ENCODE peak calls at places on chromosomes 4 and X, in five cellular contexts. J is activated CD4-positive, alpha-beta T cell treated with anti-CD3 and anti-CD28 coated beads, Interleukin-2, amount 10 ng/mL, durations not matched to agents 7 days and 5 days; V is thoracic aorta; X is H9; M is activated T-cell treated with anti-CD3 and anti-CD28 coated beads, Interleukin-2, amount 50 U/mL, for 1 hour. U is an unnamed sample.

GRCh38 chr4:142238589-142238988 is 602.2 kb downstream of the IL15 start:
- DNase-seq in J (no peak), V (no peak), X (no peak), M (no peak), U (no peak)

GRCh38 chr4:148693913-148694649 is 251.9 kb upstream of the NR3C2 start:
- DNase-seq in J (no peak), V (no peak), X (no peak), M (no peak), U (no peak)

GRCh38 chrX:109399831-109400230 is 82.1 kb downstream of the GUCY2F start:
- DNase-seq in J (no peak), V (no peak), X (no peak), M (no peak), U (no peak)

GRCh38 chr4:85414972-85415371 is 60.0 kb upstream of the ARHGAP24 start:
- DNase-seq in J (no peak), V (no peak), X (no peak), M (no peak), U (no peak)

GRCh38 chrX:24553016-24553415 is 87.9 kb downstream of the PDK3 start:
- DNase-seq in J (no peak), V (no peak), X (no peak), M (no peak), U (no peak)

GRCh38 chr4:149291463-149291862 is 524.2 kb downstream of the IQCM start:
- DNase-seq in J (no peak), V (no peak), X (no peak), M (no peak), U (no peak)

GRCh38 chr4:123783936-123784335 is 387.3 kb downstream of the SPRY1 start:
- DNase-seq in J (no peak), V (no peak), X (no peak), M (no peak), U (no peak)

GRCh38 chr4:78410651-78411050 is 140.9 kb upstream of the ANXA3 start:
- DNase-seq in J (no peak), V (no peak), X (no peak), M (no peak), U (no peak)

GRCh38 chr4:1204828-1205591 is 32.6 kb upstream of the SPON2 start:
- DNase-seq in J (no peak), V (no peak), X (peak), M (peak), U (peak)

GRCh38 chrX:2469196-2469685 is 31.5 kb downstream of the DHRSX start:
- DNase-seq in J (no peak), V (no peak), X (no peak), M (no peak), U (no peak)

GRCh38 chrX:71622347-71623104 is 4.2 kb upstream of the CXCR3 start:
- DNase-seq in J (peak), V (no peak), X (peak), M (peak), U (peak)

GRCh38 chrX:149962859-149963757 is 24.8 kb upstream of the EOLA2 start:
- DNase-seq in J (peak), V (no peak), X (peak), M (no peak), U (peak)

GRCh38 chr4:148097811-148098210 is 344.4 kb downstream of the NR3C2 start:
- DNase-seq in J (no peak), V (no peak), X (no peak), M (no peak), U (peak)

GRCh38 chrX:20067709-20068315 is 48.9 kb downstream of the MAP7D2 start:
- DNase-seq in J (no peak), V (peak), X (no peak), M (no peak), U (no peak)

GRCh38 chrX:2452317-2452784 is 48.4 kb downstream of the DHRSX start:
- DNase-seq in J (no peak), V (no peak), X (no peak), M (no peak), U (no peak)

GRCh38 chrX:47187106-47187677 is 6.4 kb upstream of the UBA1 start:
- DNase-seq in J (no peak), V (no peak), X (peak), M (no peak), U (no peak)

GRCh38 chrX:1534321-1535168 is 2.4 kb downstream of the P2RY8 start:
- DNase-seq in J (peak), V (no peak), X (peak), M (peak), U (peak)

GRCh38 chr4:8729408-8730149 is 137.0 kb downstream of the CPZ start:
- DNase-seq in J (no peak), V (no peak), X (peak), M (no peak), U (peak)

GRCh38 chrX:99301990-99302389 is 1108.1 kb downstream of the PCDH19 start:
- DNase-seq in J (no peak), V (no peak), X (no peak), M (no peak), U (peak)

GRCh38 chr4:26873391-26874026 is 12.9 kb downstream of the STIM2 start:
- DNase-seq in J (peak), V (no peak), X (no peak), M (peak), U (no peak)

GRCh38 chr4:149164282-149164681 is 651.4 kb downstream of the IQCM start:
- DNase-seq in J (no peak), V (no peak), X (peak), M (no peak), U (peak)

GRCh38 chrX:15849555-15849954 is 5.1 kb downstream of the AP1S2 start:
- DNase-seq in J (no peak), V (no peak), X (no peak), M (no peak), U (peak)

GRCh38 chr4:81422591-81422990 is 49.1 kb downstream of the RASGEF1B start:
- DNase-seq in J (no peak), V (no peak), X (no peak), M (no peak), U (no peak)

GRCh38 chrX:147848009-147848408 is 63.7 kb upstream of the FMR1 start:
- DNase-seq in J (no peak), V (no peak), X (no peak), M (no peak), U (no peak)

GRCh38 chr4:99473131-99473530 is 37.7 kb upstream of the C4orf17 start:
- DNase-seq in J (no peak), V (no peak), X (no peak), M (no peak), U (no peak)

GRCh38 chr4:7067147-7067522 is 729 bp downstream of the GRPEL1 start:
- DNase-seq in J (no peak), V (no peak), X (no peak), M (no peak), U (no peak)

GRCh38 chrX:154805696-154806091 is 409 bp upstream of the MPP1 start:
- DNase-seq in J (no peak), V (no peak), X (no peak), M (no peak), U (no peak)

GRCh38 chrX:3699841-3700381 is 13.5 kb downstream of the PRKX start:
- DNase-seq in J (peak), V (no peak), X (no peak), M (no peak), U (no peak)

GRCh38 chr4:157514711-157515110 is 294.2 kb downstream of the GRIA2 start:
- DNase-seq in J (no peak), V (no peak), X (peak), M (no peak), U (peak)

GRCh38 chrX:47586043-47586787 is 4.0 kb downstream of the TIMP1 start:
- DNase-seq in J (no peak), V (no peak), X (no peak), M (no peak), U (peak)

GRCh38 chr4:993111-994029 is at the start of gene SLC26A1:
- DNase-seq in J (no peak), V (no peak), X (no peak), M (no peak), U (no peak)

GRCh38 chr4:25113915-25114904 is 46.0 kb downstream of the SEPSECS start:
- DNase-seq in J (no peak), V (no peak), X (no peak), M (no peak), U (peak)

GRCh38 chrX:144637731-144638130 is 609.6 kb upstream of the SPANXN1 start:
- DNase-seq in J (no peak), V (no peak), X (no peak), M (no peak), U (no peak)

GRCh38 chr4:82561745-82562552 is at the start of gene TMEM150C:
- DNase-seq in J (no peak), V (no peak), X (peak), M (no peak), U (peak)

GRCh38 chr4:40918330-40918729 is 168.6 kb downstream of the NSUN7 start:
- DNase-seq in J (no peak), V (no peak), X (no peak), M (no peak), U (no peak)